ENCODE peak calls at places on chromosome 1, in eight cellular contexts. One of them, this sample, is unnamed.

GRCh38 chr1:93613895-93614294 is 67.7 kb downstream of the BCAR3 start:
- DNase-seq in GM12878: no peak
- DNase-seq in heart left ventricle: peak; percentile 43
- DNase-seq in heart right ventricle: peak; percentile 46
- DNase-seq in lower lobe of right lung: no peak
- DNase-seq in mammary epithelial cell: no peak
- DNase-seq in colonic mucosa: peak; percentile 37
- DNase-seq in IMR-90: peak; percentile 65
- DNase-seq in this sample: no peak

GRCh38 chr1:208652300-208653160 is 408.3 kb upstream of the PLXNA2 start:
- DNase-seq in GM12878: peak; percentile 8
- DNase-seq in heart left ventricle: peak; percentile 46
- DNase-seq in heart right ventricle: no peak
- DNase-seq in lower lobe of right lung: peak; percentile 48
- DNase-seq in mammary epithelial cell: peak; percentile 54
- DNase-seq in colonic mucosa: peak; percentile 50
- DNase-seq in IMR-90: peak; percentile 66
- DNase-seq in this sample: peak; percentile 60

GRCh38 chr1:40877681-40878080 is 15.5 kb upstream of the CITED4 start:
- DNase-seq in GM12878: no peak
- DNase-seq in heart left ventricle: peak; percentile 30
- DNase-seq in heart right ventricle: peak; percentile 27
- DNase-seq in lower lobe of right lung: no peak
- DNase-seq in mammary epithelial cell: peak; percentile 93
- DNase-seq in colonic mucosa: peak; percentile 32
- DNase-seq in IMR-90: peak; percentile 91
- DNase-seq in this sample: no peak

GRCh38 chr1:84253891-84254290 is 47.6 kb upstream of the SAMD13 start:
- DNase-seq in GM12878: no peak
- DNase-seq in heart left ventricle: peak; percentile 36
- DNase-seq in heart right ventricle: peak; percentile 36
- DNase-seq in lower lobe of right lung: peak; percentile 52
- DNase-seq in mammary epithelial cell: peak; percentile 96
- DNase-seq in colonic mucosa: peak; percentile 72
- DNase-seq in IMR-90: peak; percentile 97
- DNase-seq in this sample: no peak

GRCh38 chr1:36864182-36865079 is 169.9 kb downstream of the GRIK3 start:
- DNase-seq in GM12878: no peak
- DNase-seq in heart left ventricle: no peak
- DNase-seq in heart right ventricle: no peak
- DNase-seq in lower lobe of right lung: peak; percentile 28
- DNase-seq in mammary epithelial cell: no peak
- DNase-seq in colonic mucosa: peak; percentile 22
- DNase-seq in IMR-90: no peak
- DNase-seq in this sample: peak; percentile 37

GRCh38 chr1:33468972-33469371 is 3.5 kb upstream of the ZSCAN20 start:
- DNase-seq in GM12878: no peak
- DNase-seq in heart left ventricle: no peak
- DNase-seq in heart right ventricle: no peak
- DNase-seq in lower lobe of right lung: no peak
- DNase-seq in mammary epithelial cell: no peak
- DNase-seq in colonic mucosa: no peak
- DNase-seq in IMR-90: no peak
- DNase-seq in this sample: no peak

GRCh38 chr1:174902531-174903099 is 97.1 kb upstream of the CACYBP start:
- DNase-seq in GM12878: no peak
- DNase-seq in heart left ventricle: no peak
- DNase-seq in heart right ventricle: no peak
- DNase-seq in lower lobe of right lung: no peak
- DNase-seq in mammary epithelial cell: peak; percentile 92
- DNase-seq in colonic mucosa: no peak
- DNase-seq in IMR-90: no peak
- DNase-seq in this sample: no peak

GRCh38 chr1:205600085-205600484 is 31.7 kb downstream of the ELK4 start:
- DNase-seq in GM12878: no peak
- DNase-seq in heart left ventricle: no peak
- DNase-seq in heart right ventricle: no peak
- DNase-seq in lower lobe of right lung: no peak
- DNase-seq in mammary epithelial cell: peak; percentile 77
- DNase-seq in colonic mucosa: no peak
- DNase-seq in IMR-90: peak; percentile 81
- DNase-seq in this sample: no peak

GRCh38 chr1:216293673-216294072 is 129.6 kb downstream of the USH2A start:
- DNase-seq in GM12878: no peak
- DNase-seq in heart left ventricle: no peak
- DNase-seq in heart right ventricle: no peak
- DNase-seq in lower lobe of right lung: no peak
- DNase-seq in mammary epithelial cell: peak; percentile 9
- DNase-seq in colonic mucosa: no peak
- DNase-seq in IMR-90: peak; percentile 94
- DNase-seq in this sample: no peak

GRCh38 chr1:228944991-228945390 is 209.7 kb downstream of the RHOU start:
- DNase-seq in GM12878: no peak
- DNase-seq in heart left ventricle: no peak
- DNase-seq in heart right ventricle: no peak
- DNase-seq in lower lobe of right lung: no peak
- DNase-seq in mammary epithelial cell: no peak
- DNase-seq in colonic mucosa: no peak
- DNase-seq in IMR-90: peak; percentile 39
- DNase-seq in this sample: no peak

GRCh38 chr1:114091711-114092110 is 62.0 kb downstream of the SYT6 start:
- DNase-seq in GM12878: no peak
- DNase-seq in heart left ventricle: no peak
- DNase-seq in heart right ventricle: no peak
- DNase-seq in lower lobe of right lung: no peak
- DNase-seq in mammary epithelial cell: no peak
- DNase-seq in colonic mucosa: no peak
- DNase-seq in IMR-90: no peak
- DNase-seq in this sample: no peak

GRCh38 chr1:97017895-97018294 is 296.3 kb downstream of the PTBP2 start:
- DNase-seq in GM12878: no peak
- DNase-seq in heart left ventricle: no peak
- DNase-seq in heart right ventricle: no peak
- DNase-seq in lower lobe of right lung: no peak
- DNase-seq in mammary epithelial cell: no peak
- DNase-seq in colonic mucosa: no peak
- DNase-seq in IMR-90: no peak
- DNase-seq in this sample: peak; percentile 5

GRCh38 chr1:50421366-50421748 is 1.9 kb downstream of the DMRTA2 start:
- DNase-seq in GM12878: no peak
- DNase-seq in heart left ventricle: no peak
- DNase-seq in heart right ventricle: no peak
- DNase-seq in lower lobe of right lung: no peak
- DNase-seq in mammary epithelial cell: no peak
- DNase-seq in colonic mucosa: no peak
- DNase-seq in IMR-90: no peak
- DNase-seq in this sample: no peak

GRCh38 chr1:50422946-50423669 is at the start of gene DMRTA2:
- DNase-seq in GM12878: no peak
- DNase-seq in heart left ventricle: no peak
- DNase-seq in heart right ventricle: no peak
- DNase-seq in lower lobe of right lung: no peak
- DNase-seq in mammary epithelial cell: peak; percentile 34
- DNase-seq in colonic mucosa: no peak
- DNase-seq in IMR-90: no peak
- DNase-seq in this sample: no peak

GRCh38 chr1:50421768-50422674 is 1.2 kb downstream of the DMRTA2 start:
- DNase-seq in GM12878: no peak
- DNase-seq in heart left ventricle: no peak
- DNase-seq in heart right ventricle: no peak
- DNase-seq in lower lobe of right lung: no peak
- DNase-seq in mammary epithelial cell: no peak
- DNase-seq in colonic mucosa: no peak
- DNase-seq in IMR-90: no peak
- DNase-seq in this sample: no peak

GRCh38 chr1:50423670-50424000 is 392 bp upstream of the DMRTA2 start:
- DNase-seq in GM12878: no peak
- DNase-seq in heart left ventricle: no peak
- DNase-seq in heart right ventricle: no peak
- DNase-seq in lower lobe of right lung: peak; percentile 54
- DNase-seq in mammary epithelial cell: peak; percentile 33
- DNase-seq in colonic mucosa: no peak
- DNase-seq in IMR-90: no peak
- DNase-seq in this sample: no peak

GRCh38 chr1:50422675-50422945 is 633 bp downstream of the DMRTA2 start:
- DNase-seq in GM12878: no peak
- DNase-seq in heart left ventricle: no peak
- DNase-seq in heart right ventricle: no peak
- DNase-seq in lower lobe of right lung: no peak
- DNase-seq in mammary epithelial cell: no peak
- DNase-seq in colonic mucosa: no peak
- DNase-seq in IMR-90: no peak
- DNase-seq in this sample: no peak
- H3K4me1 ChIP-seq in GM12878: no peaks in the 10 kb centered on the region
- H3K4me1 ChIP-seq in heart left ventricle: peaks cover 52% of the 10 kb centered on the region
- H3K4me1 ChIP-seq in heart right ventricle: peaks cover 54% of the 10 kb centered on the region
- H3K4me1 ChIP-seq in lower lobe of right lung: peaks cover 46% of the 10 kb centered on the region
- H3K4me1 ChIP-seq in mammary epithelial cell: peaks cover 22% of the 10 kb centered on the region
- H3K4me1 ChIP-seq in colonic mucosa: peaks cover 8% of the 10 kb centered on the region
- H3K4me1 ChIP-seq in IMR-90: no peaks in the 10 kb centered on the region
- H3K4me1 ChIP-seq in this sample: peaks cover 5% of the 10 kb centered on the region

GRCh38 chr1:150511551-150511950 is 3.6 kb downstream of the ECM1 start:
- DNase-seq in GM12878: no peak
- DNase-seq in heart left ventricle: no peak
- DNase-seq in heart right ventricle: no peak
- DNase-seq in lower lobe of right lung: peak; percentile 41
- DNase-seq in mammary epithelial cell: no peak
- DNase-seq in colonic mucosa: no peak
- DNase-seq in IMR-90: no peak
- DNase-seq in this sample: no peak

GRCh38 chr1:150513275-150513885 is 2.2 kb upstream of the FALEC start:
- DNase-seq in GM12878: no peak
- DNase-seq in heart left ventricle: no peak
- DNase-seq in heart right ventricle: no peak
- DNase-seq in lower lobe of right lung: peak; percentile 6
- DNase-seq in mammary epithelial cell: peak; percentile 32
- DNase-seq in colonic mucosa: no peak
- DNase-seq in IMR-90: no peak
- DNase-seq in this sample: no peak

GRCh38 chr1:150512846-150513245 is 2.7 kb upstream of the FALEC start:
- DNase-seq in GM12878: no peak
- DNase-seq in heart left ventricle: no peak
- DNase-seq in heart right ventricle: no peak
- DNase-seq in lower lobe of right lung: no peak
- DNase-seq in mammary epithelial cell: no peak
- DNase-seq in colonic mucosa: no peak
- DNase-seq in IMR-90: no peak
- DNase-seq in this sample: no peak

GRCh38 chr1:150514260-150514659 is 1.3 kb upstream of the FALEC start:
- DNase-seq in GM12878: no peak
- DNase-seq in heart left ventricle: no peak
- DNase-seq in heart right ventricle: no peak
- DNase-seq in lower lobe of right lung: no peak
- DNase-seq in mammary epithelial cell: no peak
- DNase-seq in colonic mucosa: no peak
- DNase-seq in IMR-90: no peak
- DNase-seq in this sample: no peak

DNA sequence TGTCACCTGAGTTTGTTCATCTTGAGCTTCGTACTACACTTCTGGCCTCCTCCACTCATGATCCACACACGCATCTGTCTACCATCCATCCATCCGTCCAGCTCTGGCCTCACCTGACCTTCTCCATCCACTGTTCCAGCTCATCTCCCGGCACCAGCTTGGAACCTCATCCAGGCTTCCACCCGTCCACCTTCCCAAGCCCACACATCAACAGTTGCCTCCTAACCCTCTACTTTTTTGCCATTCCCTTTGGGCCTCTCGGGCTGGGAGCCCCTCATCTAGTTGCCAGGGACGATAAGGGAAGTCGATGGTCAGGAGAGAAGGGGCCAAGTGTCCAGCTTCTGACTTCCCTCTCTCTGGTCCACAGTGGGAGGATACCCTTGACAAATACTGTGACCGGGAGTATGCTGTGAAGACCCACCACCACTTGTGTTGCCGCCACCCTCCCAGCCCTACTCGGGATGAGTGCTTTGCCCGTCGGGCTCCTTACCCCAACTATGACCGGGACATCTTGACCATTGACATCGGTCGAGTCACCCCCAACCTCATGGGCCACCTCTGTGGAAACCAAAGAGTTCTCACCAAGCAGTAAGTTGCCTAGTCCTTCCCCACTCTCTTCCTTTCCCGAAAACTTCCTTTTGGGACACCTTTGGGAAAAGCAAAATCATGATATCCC is 3.4 kb upstream of the FALEC start:
- DNase-seq in GM12878: no peak
- DNase-seq in heart left ventricle: no peak
- DNase-seq in heart right ventricle: no peak
- DNase-seq in lower lobe of right lung: no peak
- DNase-seq in mammary epithelial cell: no peak
- DNase-seq in colonic mucosa: no peak
- DNase-seq in IMR-90: no peak
- DNase-seq in this sample: no peak
- H3K4me1 ChIP-seq in GM12878: peaks cover 19% of the 10 kb centered on the region
- H3K4me1 ChIP-seq in heart left ventricle: peaks cover 31% of the 10 kb centered on the region
- H3K4me1 ChIP-seq in heart right ventricle: peaks cover 23% of the 10 kb centered on the region
- H3K4me1 ChIP-seq in lower lobe of right lung: peaks cover 30% of the 10 kb centered on the region
- H3K4me1 ChIP-seq in mammary epithelial cell: peaks cover 22% of the 10 kb centered on the region
- H3K4me1 ChIP-seq in colonic mucosa: peaks cover 21% of the 10 kb centered on the region
- H3K4me1 ChIP-seq in IMR-90: peaks cover 22% of the 10 kb centered on the region
- H3K4me1 ChIP-seq in this sample: no peaks in the 10 kb centered on the region

DNA sequence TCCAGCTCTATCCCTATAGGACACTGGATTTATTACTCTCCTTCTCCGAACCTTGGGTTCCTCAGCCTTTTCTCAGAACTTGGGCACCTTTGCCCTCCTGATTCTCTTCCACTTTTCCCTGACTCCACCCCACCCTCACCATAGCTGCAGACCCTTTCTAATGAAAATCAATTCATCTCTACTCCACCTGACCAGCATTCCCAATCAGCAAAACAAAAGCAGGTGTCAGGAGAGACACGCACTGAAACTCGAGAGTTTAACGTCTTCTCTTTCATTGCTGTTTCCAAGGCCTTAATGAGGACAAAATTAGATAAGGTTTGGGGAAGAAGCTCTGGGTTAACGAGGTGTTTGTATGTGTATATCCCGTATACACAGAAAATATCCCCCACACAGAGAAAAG is 208.8 kb downstream of the PLPP3 start:
- DNase-seq in GM12878: no peak
- DNase-seq in heart left ventricle: no peak
- DNase-seq in heart right ventricle: no peak
- DNase-seq in lower lobe of right lung: no peak
- DNase-seq in mammary epithelial cell: no peak
- DNase-seq in colonic mucosa: no peak
- DNase-seq in IMR-90: no peak
- DNase-seq in this sample: no peak
- H3K4me1 ChIP-seq in GM12878: no peaks in the 10 kb centered on the region
- H3K4me1 ChIP-seq in heart left ventricle: peaks cover 29% of the 10 kb centered on the region
- H3K4me1 ChIP-seq in heart right ventricle: peaks cover 28% of the 10 kb centered on the region
- H3K4me1 ChIP-seq in lower lobe of right lung: peaks cover 11% of the 10 kb centered on the region
- H3K4me1 ChIP-seq in mammary epithelial cell: no peaks in the 10 kb centered on the region
- H3K4me1 ChIP-seq in colonic mucosa: no peaks in the 10 kb centered on the region
- H3K4me1 ChIP-seq in IMR-90: peaks cover 12% of the 10 kb centered on the region
- H3K4me1 ChIP-seq in this sample: peaks cover 7% of the 10 kb centered on the region

DNA sequence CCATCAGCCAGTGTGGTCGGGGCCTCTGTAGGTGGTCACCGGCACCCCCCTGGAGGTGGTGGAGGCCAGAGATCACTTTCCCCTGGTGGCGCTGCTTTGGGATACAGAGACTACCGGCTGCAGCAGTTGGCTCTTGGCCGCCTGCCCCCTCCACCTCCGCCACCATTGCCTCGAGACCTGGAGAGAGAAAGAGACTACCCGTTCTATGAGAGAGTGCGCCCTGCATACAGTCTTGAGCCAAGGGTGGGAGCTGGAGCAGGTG is 961 bp downstream of the RBM15 start:
- DNase-seq in GM12878: no peak
- DNase-seq in heart left ventricle: no peak
- DNase-seq in heart right ventricle: no peak
- DNase-seq in lower lobe of right lung: no peak
- DNase-seq in mammary epithelial cell: no peak
- DNase-seq in colonic mucosa: no peak
- DNase-seq in IMR-90: no peak
- DNase-seq in this sample: no peak
- H3K4me1 ChIP-seq in GM12878: peaks cover 5% of the 10 kb centered on the region
- H3K4me1 ChIP-seq in heart left ventricle: peaks cover 70% of the 10 kb centered on the region
- H3K4me1 ChIP-seq in heart right ventricle: peaks cover 67% of the 10 kb centered on the region
- H3K4me1 ChIP-seq in lower lobe of right lung: peaks cover 60% of the 10 kb centered on the region
- H3K4me1 ChIP-seq in mammary epithelial cell: peaks cover 40% of the 10 kb centered on the region
- H3K4me1 ChIP-seq in colonic mucosa: peaks cover 21% of the 10 kb centered on the region
- H3K4me1 ChIP-seq in IMR-90: peaks cover 18% of the 10 kb centered on the region
- H3K4me1 ChIP-seq in this sample: no peaks in the 10 kb centered on the region

This sample was measured in iPS DF 6.9.